ENCODE peak calls at places on chromosomes 7 and 10, in eight cellular contexts. Z is H1; L is fibroblast of lung; U is naive thymus-derived CD4-positive, alpha-beta T cell; V is HCT116; E is ovary; D is Peyer's patch; T is sigmoid colon. O is an unnamed sample. For H3K4me1, the result is how much of the 10 kb centered on the place peaks cover.

GRCh38 chr7:19928247-19928646 is 154.8 kb upstream of the TMEM196 start:
- DNase-seq in Z (no peak), L (no peak), U (no peak), V (no peak), E (no peak), D (no peak), T (no peak), O (no peak)

GRCh38 chr10:2978111-2978510 is 89.2 kb upstream of the PFKP start:
- DNase-seq in Z (no peak), L (peak), U (peak), V (peak), E (no peak), D (no peak), T (no peak), O (no peak)

GRCh38 chr10:69222157-69223027 is 2.3 kb downstream of the HKDC1 start:
- DNase-seq in Z (peak), L (peak), U (peak), V (peak), E (no peak), D (peak), T (no peak), O (peak)

GRCh38 chr7:114048386-114049235 is 129.8 kb upstream of the PPP1R3A start:
- DNase-seq in Z (no peak), L (peak), U (no peak), V (no peak), E (no peak), D (no peak), T (no peak), O (no peak)

GRCh38 chr7:75948179-75948578 is 33.2 kb downstream of the POR start:
- DNase-seq in Z (no peak), L (no peak), U (no peak), V (no peak), E (no peak), D (no peak), T (no peak), O (no peak)

GRCh38 chr10:84334806-84335205 is 6.4 kb downstream of the CCSER2 start:
- DNase-seq in Z (no peak), L (peak), U (no peak), V (no peak), E (no peak), D (no peak), T (no peak), O (no peak)

GRCh38 chr10:30170814-30171213 is 111.4 kb upstream of the JCAD start:
- DNase-seq in Z (no peak), L (peak), U (no peak), V (no peak), E (no peak), D (no peak), T (no peak), O (no peak)

GRCh38 chr10:29323387-29323786 is 34.5 kb downstream of the LYZL1 start:
- DNase-seq in Z (no peak), L (no peak), U (no peak), V (no peak), E (no peak), D (no peak), T (no peak), O (no peak)

GRCh38 chr7:79090543-79090942 is 362.9 kb downstream of the MAGI2 start:
- DNase-seq in Z (no peak), L (peak), U (no peak), V (no peak), E (no peak), D (no peak), T (no peak), O (no peak)

GRCh38 chr7:14739496-14740185 is 162.9 kb downstream of the DGKB start:
- DNase-seq in Z (no peak), L (no peak), U (no peak), V (no peak), E (no peak), D (no peak), T (no peak), O (no peak)

GRCh38 chr7:50174948-50175347 is 81.9 kb upstream of the ZPBP start:
- DNase-seq in Z (no peak), L (no peak), U (no peak), V (no peak), E (no peak), D (no peak), T (no peak), O (no peak)

GRCh38 chr7:149718730-149719049 is 54.7 kb downstream of the ZNF467 start:
- DNase-seq in Z (peak), L (no peak), U (no peak), V (no peak), E (no peak), D (no peak), T (no peak), O (no peak)
- H3K27ac ChIP-seq in Z (no peak), L (no peak), U (no peak), V (no peak), E (no peak), D (no peak), T (no peak), O (no peak)

DNA sequence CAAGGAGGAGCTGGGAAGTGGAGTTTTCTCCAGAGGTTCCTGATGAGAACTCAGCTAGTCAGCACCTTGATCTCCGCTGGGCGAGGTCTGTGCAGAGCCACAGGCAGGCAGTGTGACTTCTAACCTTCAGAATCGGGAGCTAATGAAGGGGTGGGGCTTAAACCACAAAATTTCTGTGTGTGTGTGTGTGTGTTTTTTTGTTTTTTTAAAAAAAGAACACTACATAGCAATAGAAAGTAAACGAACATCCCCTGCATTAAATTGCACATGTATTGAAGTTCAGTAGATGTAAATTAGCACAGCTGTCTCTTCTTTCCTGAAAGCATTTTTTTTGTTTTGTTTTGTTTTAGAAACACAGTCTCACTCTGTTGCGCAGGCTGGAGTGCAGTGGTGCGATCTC is 46.2 kb downstream of the RBM17 start:
- DNase-seq in Z (no peak), L (no peak), U (no peak), V (no peak), E (no peak), D (peak), T (no peak), O (peak)
- H3K4me1 ChIP-seq in Z (under half), L (under half), U (under half), V (under half), E (under half), D (under half), T (under half), O (under half)

GRCh38 chr10:71844695-71845094 is 6.4 kb downstream of the PSAP start:
- DNase-seq in Z (no peak), L (no peak), U (no peak), V (no peak), E (no peak), D (no peak), T (no peak), O (no peak)

GRCh38 chr10:71846816-71847215 is 4.2 kb downstream of the PSAP start:
- DNase-seq in Z (no peak), L (no peak), U (no peak), V (no peak), E (no peak), D (no peak), T (no peak), O (no peak)

GRCh38 chr10:71847418-71847817 is 3.6 kb downstream of the PSAP start:
- DNase-seq in Z (no peak), L (no peak), U (no peak), V (no peak), E (no peak), D (no peak), T (no peak), O (no peak)

GRCh38 chr10:71844084-71844483 is 7.0 kb downstream of the PSAP start:
- DNase-seq in Z (no peak), L (no peak), U (no peak), V (no peak), E (no peak), D (no peak), T (no peak), O (no peak)

DNA sequence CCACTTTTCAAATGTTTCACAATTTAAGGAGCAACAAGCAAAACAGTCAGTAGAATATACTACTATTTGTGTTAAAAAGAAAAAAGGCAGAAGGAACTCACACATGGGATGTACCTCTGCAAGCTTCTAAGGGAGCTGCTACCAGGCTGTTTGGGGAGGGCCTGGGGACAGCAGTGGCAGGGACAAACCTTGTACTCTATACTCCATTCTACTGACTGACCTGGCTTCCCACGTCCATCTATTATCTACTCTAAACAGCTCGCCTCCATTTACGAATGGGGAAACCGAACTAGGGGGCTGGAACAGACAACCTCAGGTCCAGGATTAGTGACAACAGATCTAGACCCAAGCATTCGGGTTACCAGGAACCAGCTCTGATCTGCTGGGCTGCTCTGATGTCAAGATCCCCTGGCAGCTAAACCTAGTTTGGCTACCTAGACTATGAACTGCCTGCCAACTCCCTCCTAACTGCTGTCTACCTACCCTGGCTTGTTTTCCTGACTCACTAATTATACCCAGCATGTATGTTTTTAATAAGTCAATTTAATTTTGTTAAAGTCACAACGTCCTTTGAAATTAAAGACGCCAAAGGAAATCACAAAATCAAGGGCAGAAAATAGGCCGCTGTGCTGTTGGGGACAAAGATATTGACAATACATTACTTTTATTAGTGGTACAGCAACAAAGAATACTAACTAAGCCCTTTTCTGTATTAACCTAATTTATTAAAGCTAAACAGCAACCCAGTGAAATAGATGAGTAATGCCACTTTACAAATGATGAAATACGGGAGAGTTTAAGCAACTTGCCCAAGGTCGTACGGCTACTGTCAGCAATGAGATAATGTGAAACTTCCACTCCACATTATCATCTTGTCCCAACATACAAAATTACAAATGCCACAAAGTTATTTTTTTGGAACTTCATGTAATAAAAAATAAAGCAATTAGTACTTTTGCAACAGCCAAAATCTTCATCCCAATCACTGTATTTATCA is 5.3 kb downstream of the PSAP start:
- DNase-seq in Z (no peak), L (no peak), U (no peak), V (no peak), E (no peak), D (no peak), T (no peak), O (no peak)
- H3K4me3 ChIP-seq in Z (no peak), L (no peak), U (no peak), V (no peak), E (no peak), D (no peak), T (no peak), O (no peak)

DNA sequence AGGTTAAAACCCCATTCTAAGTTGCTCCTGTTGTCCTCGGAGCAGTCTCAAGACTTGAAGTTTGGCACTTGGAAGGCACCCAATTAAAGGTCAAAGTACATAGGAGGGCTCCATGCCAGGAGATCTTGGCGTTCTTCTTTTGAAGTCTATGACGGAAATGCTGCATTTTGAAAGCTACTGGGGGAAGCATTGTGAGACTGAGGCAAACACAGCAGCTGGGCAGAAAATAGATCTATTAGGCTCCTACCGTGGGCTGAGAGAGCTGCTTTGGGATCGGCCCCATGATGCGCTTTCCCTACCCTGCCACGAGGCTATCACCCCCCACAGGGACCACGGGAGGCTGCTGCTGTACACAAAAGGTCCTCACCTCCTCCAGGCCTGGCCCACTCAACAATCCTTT is 20.0 kb downstream of the KIAA1549 start:
- DNase-seq in Z (no peak), L (peak), U (no peak), V (no peak), E (no peak), D (peak), T (no peak), O (no peak)
- H3K27ac ChIP-seq in Z (no peak), L (no peak), U (no peak), V (no peak), E (no peak), D (peak), T (no peak), O (no peak)

GRCh38 chr10:104258209-104258608 is 3.5 kb downstream of the GSTO1 start:
- DNase-seq in Z (no peak), L (no peak), U (no peak), V (no peak), E (no peak), D (no peak), T (no peak), O (no peak)
- H3K4me1 ChIP-seq in Z (under half), L (under half), U (under half), V (under half), E (under half), D (under half), T (under half), O (half or more)

GRCh38 chr10:96271017-96271815 is at the start of gene BLNK:
- DNase-seq in Z (no peak), L (peak), U (no peak), V (no peak), E (no peak), D (peak), T (peak), O (no peak)
- H3K4me3 ChIP-seq in Z (no peak), L (peak), U (no peak), V (no peak), E (no peak), D (peak), T (no peak), O (no peak)

GRCh38 chr10:11823122-11823988 is at the start of gene PROSER2:
- DNase-seq in Z (peak), L (peak), U (peak), V (peak), E (peak), D (peak), T (no peak), O (no peak)
- H3K27ac ChIP-seq in Z (no peak), L (peak), U (peak), V (peak), E (no peak), D (peak), T (peak), O (no peak)